ENCODE peak calls at places on chromosomes 12 and 14, in six cellular contexts. One of them, this sample, is unnamed.

GRCh38 chr12:89690925-89691324 is 17.7 kb downstream of the ATP2B1 start:
- DNase-seq in GM20000: no peak
- DNase-seq in endothelial cell: no peak
- DNase-seq in natural killer cell: no peak
- DNase-seq in left ventricle myocardium inferior: no peak
- DNase-seq in lower lobe of right lung: no peak
- DNase-seq in this sample: no peak

GRCh38 chr14:94654071-94654974 is 42.1 kb downstream of the SERPINA3 start:
- DNase-seq in GM20000: no peak
- DNase-seq in endothelial cell: no peak
- DNase-seq in natural killer cell: no peak
- DNase-seq in left ventricle myocardium inferior: no peak
- DNase-seq in lower lobe of right lung: no peak
- DNase-seq in this sample: no peak

GRCh38 chr14:55909879-55910278 is 208.3 kb upstream of the PELI2 start:
- DNase-seq in GM20000: no peak
- DNase-seq in endothelial cell: no peak
- DNase-seq in natural killer cell: no peak
- DNase-seq in left ventricle myocardium inferior: no peak
- DNase-seq in lower lobe of right lung: no peak
- DNase-seq in this sample: no peak

GRCh38 chr12:118714051-118714460 is 267.3 kb upstream of the SRRM4 start:
- DNase-seq in GM20000: peak
- DNase-seq in endothelial cell: peak
- DNase-seq in natural killer cell: no peak
- DNase-seq in left ventricle myocardium inferior: no peak
- DNase-seq in lower lobe of right lung: no peak
- DNase-seq in this sample: peak

GRCh38 chr12:11719678-11720099 is 70.2 kb downstream of the ETV6 start:
- DNase-seq in GM20000: no peak
- DNase-seq in endothelial cell: peak
- DNase-seq in natural killer cell: no peak
- DNase-seq in left ventricle myocardium inferior: peak
- DNase-seq in lower lobe of right lung: peak
- DNase-seq in this sample: no peak

GRCh38 chr14:94373708-94374107 is 14.7 kb downstream of the SERPINA1 start:
- DNase-seq in GM20000: no peak
- DNase-seq in endothelial cell: no peak
- DNase-seq in natural killer cell: no peak
- DNase-seq in left ventricle myocardium inferior: no peak
- DNase-seq in lower lobe of right lung: no peak
- DNase-seq in this sample: no peak

GRCh38 chr12:24231298-24231697 is 281.8 kb upstream of the SOX5 start:
- DNase-seq in GM20000: no peak
- DNase-seq in endothelial cell: no peak
- DNase-seq in natural killer cell: no peak
- DNase-seq in left ventricle myocardium inferior: no peak
- DNase-seq in lower lobe of right lung: no peak
- DNase-seq in this sample: no peak

GRCh38 chr14:50559990-50560928 is at the start of gene ATL1:
- DNase-seq in GM20000: peak
- DNase-seq in endothelial cell: peak
- DNase-seq in natural killer cell: peak
- DNase-seq in left ventricle myocardium inferior: peak
- DNase-seq in lower lobe of right lung: peak
- DNase-seq in this sample: peak

GRCh38 chr14:74148705-74149104 is 63.9 kb downstream of the LIN52 start:
- DNase-seq in GM20000: no peak
- DNase-seq in endothelial cell: no peak
- DNase-seq in natural killer cell: no peak
- DNase-seq in left ventricle myocardium inferior: no peak
- DNase-seq in lower lobe of right lung: no peak
- DNase-seq in this sample: no peak

GRCh38 chr14:70013269-70013873 is 134.2 kb downstream of the SMOC1 start:
- DNase-seq in GM20000: peak
- DNase-seq in endothelial cell: peak
- DNase-seq in natural killer cell: no peak
- DNase-seq in left ventricle myocardium inferior: no peak
- DNase-seq in lower lobe of right lung: no peak
- DNase-seq in this sample: peak

GRCh38 chr12:16347391-16348298 is at the start of gene MGST1:
- DNase-seq in GM20000: peak
- DNase-seq in endothelial cell: peak
- DNase-seq in natural killer cell: no peak
- DNase-seq in left ventricle myocardium inferior: peak
- DNase-seq in lower lobe of right lung: peak
- DNase-seq in this sample: no peak

GRCh38 chr14:83664389-83664788 is 1865.6 kb upstream of the FLRT2 start:
- DNase-seq in GM20000: no peak
- DNase-seq in endothelial cell: no peak
- DNase-seq in natural killer cell: no peak
- DNase-seq in left ventricle myocardium inferior: no peak
- DNase-seq in lower lobe of right lung: no peak
- DNase-seq in this sample: no peak

GRCh38 chr14:74407021-74407800 is 18.8 kb downstream of the SYNDIG1L start:
- DNase-seq in GM20000: no peak
- DNase-seq in endothelial cell: no peak
- DNase-seq in natural killer cell: no peak
- DNase-seq in left ventricle myocardium inferior: no peak
- DNase-seq in lower lobe of right lung: no peak
- DNase-seq in this sample: no peak

GRCh38 chr12:46207644-46208043 is 61.2 kb downstream of the SLC38A1 start:
- DNase-seq in GM20000: peak
- DNase-seq in endothelial cell: no peak
- DNase-seq in natural killer cell: no peak
- DNase-seq in left ventricle myocardium inferior: no peak
- DNase-seq in lower lobe of right lung: no peak
- DNase-seq in this sample: peak

GRCh38 chr12:94644622-94645021 is 5.7 kb downstream of the TMCC3 start:
- DNase-seq in GM20000: no peak
- DNase-seq in endothelial cell: no peak
- DNase-seq in natural killer cell: no peak
- DNase-seq in left ventricle myocardium inferior: no peak
- DNase-seq in lower lobe of right lung: no peak
- DNase-seq in this sample: no peak

GRCh38 chr14:89956294-89957009 is 725 bp downstream of the TDP1 start:
- DNase-seq in GM20000: peak
- DNase-seq in endothelial cell: peak
- DNase-seq in natural killer cell: peak
- DNase-seq in left ventricle myocardium inferior: peak
- DNase-seq in lower lobe of right lung: peak
- DNase-seq in this sample: peak
- TF ChIP-seq CTCF in GM20000: no peak
- TF ChIP-seq CTCF in endothelial cell: no peak
- TF ChIP-seq CTCF in natural killer cell: no peak
- TF ChIP-seq CTCF in left ventricle myocardium inferior: no peak
- TF ChIP-seq CTCF in lower lobe of right lung: no peak
- TF ChIP-seq CTCF in this sample: no peak

DNA sequence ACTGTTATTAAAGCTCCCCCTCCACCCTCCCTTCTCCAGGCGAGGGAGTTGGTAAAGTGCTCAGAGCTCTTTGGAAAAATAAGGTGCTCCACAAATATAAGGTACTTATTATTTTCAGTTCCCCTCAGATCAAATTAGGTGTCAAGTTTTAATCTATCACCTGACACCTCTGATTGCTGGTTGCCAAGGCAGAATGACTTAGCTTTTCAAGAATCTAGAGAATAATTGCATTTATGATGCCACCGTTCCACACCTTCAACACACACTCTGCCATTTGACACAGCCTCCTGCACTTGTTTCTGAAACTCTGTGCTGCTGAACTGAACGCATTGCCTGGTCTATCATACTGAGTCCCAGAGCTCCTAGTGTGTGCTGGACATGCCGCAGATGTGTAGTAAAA is 128.6 kb downstream of the CRACR2A start:
- DNase-seq in GM20000: no peak
- DNase-seq in endothelial cell: no peak
- DNase-seq in natural killer cell: no peak
- DNase-seq in left ventricle myocardium inferior: no peak
- DNase-seq in lower lobe of right lung: no peak
- DNase-seq in this sample: no peak
- TF ChIP-seq CTCF in GM20000: no peak
- TF ChIP-seq CTCF in endothelial cell: no peak
- TF ChIP-seq CTCF in natural killer cell: no peak
- TF ChIP-seq CTCF in left ventricle myocardium inferior: no peak
- TF ChIP-seq CTCF in lower lobe of right lung: no peak
- TF ChIP-seq CTCF in this sample: no peak

GRCh38 chr14:21093769-21094681 is 4.4 kb downstream of the ZNF219 start:
- DNase-seq in GM20000: no peak
- DNase-seq in endothelial cell: no peak
- DNase-seq in natural killer cell: no peak
- DNase-seq in left ventricle myocardium inferior: no peak
- DNase-seq in lower lobe of right lung: no peak
- DNase-seq in this sample: peak
- TF ChIP-seq CTCF in GM20000: no peak
- TF ChIP-seq CTCF in endothelial cell: peak
- TF ChIP-seq CTCF in natural killer cell: no peak
- TF ChIP-seq CTCF in left ventricle myocardium inferior: no peak
- TF ChIP-seq CTCF in lower lobe of right lung: no peak
- TF ChIP-seq CTCF in this sample: no peak

GRCh38 chr12:120228291-120229070 is 27.6 kb upstream of the RPLP0 start:
- DNase-seq in GM20000: peak
- DNase-seq in endothelial cell: peak
- DNase-seq in natural killer cell: peak
- DNase-seq in left ventricle myocardium inferior: peak
- DNase-seq in lower lobe of right lung: peak
- DNase-seq in this sample: peak

GRCh38 chr12:120229071-120229582 is 28.2 kb upstream of the RPLP0 start:
- DNase-seq in GM20000: no peak
- DNase-seq in endothelial cell: no peak
- DNase-seq in natural killer cell: no peak
- DNase-seq in left ventricle myocardium inferior: no peak
- DNase-seq in lower lobe of right lung: no peak
- DNase-seq in this sample: no peak

GRCh38 chr12:120230326-120230973 is 29.5 kb upstream of the RPLP0 start:
- DNase-seq in GM20000: no peak
- DNase-seq in endothelial cell: no peak
- DNase-seq in natural killer cell: no peak
- DNase-seq in left ventricle myocardium inferior: peak
- DNase-seq in lower lobe of right lung: peak
- DNase-seq in this sample: no peak

GRCh38 chr12:120230974-120231315 is 30.0 kb upstream of the RPLP0 start:
- DNase-seq in GM20000: no peak
- DNase-seq in endothelial cell: no peak
- DNase-seq in natural killer cell: no peak
- DNase-seq in left ventricle myocardium inferior: no peak
- DNase-seq in lower lobe of right lung: no peak
- DNase-seq in this sample: no peak

GRCh38 chr12:120229583-120230325 is 28.8 kb upstream of the RPLP0 start:
- DNase-seq in GM20000: no peak
- DNase-seq in endothelial cell: no peak
- DNase-seq in natural killer cell: no peak
- DNase-seq in left ventricle myocardium inferior: no peak
- DNase-seq in lower lobe of right lung: peak
- DNase-seq in this sample: no peak
- TF ChIP-seq CTCF in GM20000: no peak
- TF ChIP-seq CTCF in endothelial cell: no peak
- TF ChIP-seq CTCF in natural killer cell: no peak
- TF ChIP-seq CTCF in left ventricle myocardium inferior: no peak
- TF ChIP-seq CTCF in lower lobe of right lung: no peak
- TF ChIP-seq CTCF in this sample: no peak

DNA sequence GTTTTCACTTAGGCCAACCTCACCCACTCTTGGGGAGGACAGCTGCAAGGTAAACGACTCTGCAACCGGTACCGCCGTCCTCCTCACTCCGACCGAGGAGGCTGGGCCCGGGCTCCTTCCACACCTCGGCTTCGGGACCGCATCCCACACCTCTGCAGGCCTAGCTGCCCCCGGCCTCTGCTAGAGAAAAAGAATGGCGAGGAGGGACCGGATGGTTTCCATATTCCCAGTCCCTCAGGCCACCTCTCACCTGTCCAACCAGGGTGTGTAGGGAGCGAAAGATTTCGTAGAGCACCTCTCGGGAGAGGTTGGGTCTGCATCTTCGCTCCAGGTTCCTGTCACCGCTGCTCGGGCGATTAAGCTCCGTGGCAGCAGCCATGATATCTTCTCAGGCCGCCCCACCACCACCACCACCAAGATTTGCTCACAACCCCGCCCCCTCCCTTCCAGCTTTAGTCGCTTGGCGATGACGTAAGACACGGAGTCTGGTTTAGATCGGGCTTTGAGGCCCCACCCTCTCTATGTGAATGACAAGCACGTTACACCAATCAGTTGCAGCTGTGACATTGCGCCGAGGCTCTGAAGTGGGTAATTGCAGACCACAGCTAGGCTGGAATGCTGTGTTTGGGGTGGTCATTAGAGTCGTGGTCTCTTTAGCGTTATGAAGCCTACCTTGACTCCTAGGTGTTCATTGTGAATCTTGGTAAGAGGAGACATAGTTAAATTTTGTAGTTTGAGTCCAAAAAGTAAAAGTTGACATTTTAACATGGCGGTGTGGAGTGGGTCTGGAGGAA is at the start of gene MBIP:
- DNase-seq in GM20000: peak
- DNase-seq in endothelial cell: peak
- DNase-seq in natural killer cell: peak
- DNase-seq in left ventricle myocardium inferior: peak
- DNase-seq in lower lobe of right lung: peak
- DNase-seq in this sample: peak
- TF ChIP-seq CTCF in GM20000: no peak
- TF ChIP-seq CTCF in endothelial cell: no peak
- TF ChIP-seq CTCF in natural killer cell: no peak
- TF ChIP-seq CTCF in left ventricle myocardium inferior: no peak
- TF ChIP-seq CTCF in lower lobe of right lung: no peak
- TF ChIP-seq CTCF in this sample: no peak